ENCODE peak calls at places on chromosomes 3 and 15, in eight cellular contexts. One of them, this sample, is unnamed.

GRCh38 chr3:184556502-184557347 is 4.9 kb upstream of the EPHB3 start:
- DNase-seq in CD8-positive, alpha-beta T cell: peak
- DNase-seq in psoas muscle: no peak
- DNase-seq in lower lobe of right lung: no peak
- DNase-seq in heart left ventricle: no peak
- DNase-seq in GM20000: no peak
- DNase-seq in neural crest cell: no peak
- DNase-seq in astrocyte: no peak
- DNase-seq in this sample: no peak

GRCh38 chr3:44125241-44125640 is 116.4 kb upstream of the TOPAZ1 start:
- DNase-seq in psoas muscle: no peak
- DNase-seq in GM20000: no peak
- DNase-seq in neural crest cell: no peak
- DNase-seq in astrocyte: no peak
- DNase-seq in CD8-positive, alpha-beta T cell: no peak
- DNase-seq in lower lobe of right lung: no peak
- DNase-seq in heart left ventricle: no peak
- DNase-seq in this sample: no peak

GRCh38 chr3:45164056-45164455 is 17.9 kb upstream of the CDCP1 start:
- DNase-seq in heart left ventricle: no peak
- DNase-seq in neural crest cell: no peak
- DNase-seq in astrocyte: no peak
- DNase-seq in lower lobe of right lung: no peak
- DNase-seq in CD8-positive, alpha-beta T cell: no peak
- DNase-seq in psoas muscle: peak
- DNase-seq in GM20000: no peak
- DNase-seq in this sample: no peak

GRCh38 chr15:89114974-89115373 is 26.7 kb downstream of the ABHD2 start:
- DNase-seq in lower lobe of right lung: no peak
- DNase-seq in astrocyte: peak
- DNase-seq in CD8-positive, alpha-beta T cell: no peak
- DNase-seq in GM20000: no peak
- DNase-seq in psoas muscle: no peak
- DNase-seq in heart left ventricle: no peak
- DNase-seq in neural crest cell: no peak
- DNase-seq in this sample: peak

GRCh38 chr3:13109516-13109915 is 36.3 kb upstream of the IQSEC1 start:
- DNase-seq in heart left ventricle: no peak
- DNase-seq in CD8-positive, alpha-beta T cell: no peak
- DNase-seq in neural crest cell: no peak
- DNase-seq in astrocyte: no peak
- DNase-seq in psoas muscle: no peak
- DNase-seq in lower lobe of right lung: no peak
- DNase-seq in GM20000: no peak
- DNase-seq in this sample: no peak

GRCh38 chr15:89335289-89336041 is 841 bp upstream of the POLG start:
- DNase-seq in astrocyte: no peak
- DNase-seq in psoas muscle: no peak
- DNase-seq in GM20000: no peak
- DNase-seq in CD8-positive, alpha-beta T cell: peak
- DNase-seq in heart left ventricle: no peak
- DNase-seq in lower lobe of right lung: no peak
- DNase-seq in neural crest cell: no peak
- DNase-seq in this sample: no peak

GRCh38 chr3:98730338-98730737 is 32.8 kb upstream of the ST3GAL6 start:
- DNase-seq in psoas muscle: no peak
- DNase-seq in lower lobe of right lung: peak
- DNase-seq in GM20000: peak
- DNase-seq in CD8-positive, alpha-beta T cell: no peak
- DNase-seq in neural crest cell: no peak
- DNase-seq in heart left ventricle: no peak
- DNase-seq in astrocyte: peak
- DNase-seq in this sample: peak

GRCh38 chr15:90362936-90363212 is 10.8 kb downstream of the ZNF774 start:
- DNase-seq in CD8-positive, alpha-beta T cell: no peak
- DNase-seq in neural crest cell: no peak
- DNase-seq in lower lobe of right lung: no peak
- DNase-seq in heart left ventricle: no peak
- DNase-seq in GM20000: no peak
- DNase-seq in astrocyte: peak
- DNase-seq in psoas muscle: no peak
- DNase-seq in this sample: peak

GRCh38 chr3:81643721-81644120 is 117.7 kb downstream of the GBE1 start:
- DNase-seq in astrocyte: peak
- DNase-seq in heart left ventricle: no peak
- DNase-seq in GM20000: no peak
- DNase-seq in neural crest cell: no peak
- DNase-seq in CD8-positive, alpha-beta T cell: no peak
- DNase-seq in psoas muscle: no peak
- DNase-seq in lower lobe of right lung: no peak
- DNase-seq in this sample: peak
- TF ChIP-seq CTCF in astrocyte: peak
- TF ChIP-seq CTCF in heart left ventricle: peak
- TF ChIP-seq CTCF in GM20000: no peak
- TF ChIP-seq CTCF in neural crest cell: peak
- TF ChIP-seq CTCF in CD8-positive, alpha-beta T cell: no peak
- TF ChIP-seq CTCF in psoas muscle: peak
- TF ChIP-seq CTCF in lower lobe of right lung: peak
- TF ChIP-seq CTCF in this sample: peak

GRCh38 chr3:39638286-39638685 is 170.8 kb downstream of the MOBP start:
- DNase-seq in heart left ventricle: no peak
- DNase-seq in psoas muscle: no peak
- DNase-seq in neural crest cell: no peak
- DNase-seq in GM20000: no peak
- DNase-seq in lower lobe of right lung: no peak
- DNase-seq in astrocyte: no peak
- DNase-seq in CD8-positive, alpha-beta T cell: no peak
- DNase-seq in this sample: peak

GRCh38 chr3:39641210-39641718 is 168.1 kb upstream of the MYRIP start:
- DNase-seq in astrocyte: no peak
- DNase-seq in lower lobe of right lung: no peak
- DNase-seq in GM20000: no peak
- DNase-seq in CD8-positive, alpha-beta T cell: no peak
- DNase-seq in psoas muscle: no peak
- DNase-seq in neural crest cell: no peak
- DNase-seq in heart left ventricle: no peak
- DNase-seq in this sample: no peak

GRCh38 chr3:39639344-39640236 is 169.8 kb upstream of the MYRIP start:
- DNase-seq in CD8-positive, alpha-beta T cell: no peak
- DNase-seq in heart left ventricle: no peak
- DNase-seq in astrocyte: peak
- DNase-seq in lower lobe of right lung: no peak
- DNase-seq in neural crest cell: no peak
- DNase-seq in GM20000: no peak
- DNase-seq in psoas muscle: no peak
- DNase-seq in this sample: peak

DNA sequence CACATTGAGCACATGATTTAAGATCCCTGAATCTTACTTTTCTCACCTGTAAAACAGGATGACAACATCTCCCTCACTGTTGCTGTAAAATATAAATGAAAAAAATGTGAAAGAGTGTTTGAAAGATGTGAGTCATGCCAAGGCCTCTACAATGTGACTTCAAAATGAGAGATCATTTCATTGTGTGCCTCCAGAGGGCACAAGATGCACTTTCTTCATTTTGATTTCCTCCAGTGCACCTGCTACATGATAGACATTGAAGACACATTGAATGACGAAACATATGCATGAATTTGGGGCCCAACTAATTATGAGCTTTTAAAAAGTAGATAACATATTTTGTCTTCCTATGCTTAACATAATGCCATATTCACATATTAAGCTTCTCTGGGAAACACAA is 170.3 kb downstream of the MOBP start:
- DNase-seq in lower lobe of right lung: no peak
- DNase-seq in heart left ventricle: no peak
- DNase-seq in CD8-positive, alpha-beta T cell: no peak
- DNase-seq in astrocyte: peak
- DNase-seq in psoas muscle: no peak
- DNase-seq in neural crest cell: no peak
- DNase-seq in GM20000: no peak
- DNase-seq in this sample: peak
- TF ChIP-seq CTCF in lower lobe of right lung: no peak
- TF ChIP-seq CTCF in heart left ventricle: no peak
- TF ChIP-seq CTCF in CD8-positive, alpha-beta T cell: no peak
- TF ChIP-seq CTCF in astrocyte: peak
- TF ChIP-seq CTCF in psoas muscle: no peak
- TF ChIP-seq CTCF in neural crest cell: peak
- TF ChIP-seq CTCF in GM20000: no peak
- TF ChIP-seq CTCF in this sample: peak

GRCh38 chr15:64630403-64631107 is 144.8 kb downstream of the RBPMS2 start:
- DNase-seq in neural crest cell: no peak
- DNase-seq in CD8-positive, alpha-beta T cell: no peak
- DNase-seq in psoas muscle: no peak
- DNase-seq in lower lobe of right lung: no peak
- DNase-seq in GM20000: no peak
- DNase-seq in heart left ventricle: no peak
- DNase-seq in astrocyte: no peak
- DNase-seq in this sample: no peak
- TF ChIP-seq CTCF in neural crest cell: peak
- TF ChIP-seq CTCF in CD8-positive, alpha-beta T cell: no peak
- TF ChIP-seq CTCF in psoas muscle: no peak
- TF ChIP-seq CTCF in lower lobe of right lung: no peak
- TF ChIP-seq CTCF in GM20000: no peak
- TF ChIP-seq CTCF in heart left ventricle: no peak
- TF ChIP-seq CTCF in astrocyte: no peak
- TF ChIP-seq CTCF in this sample: no peak

GRCh38 chr15:73870700-73871408 is 2.5 kb upstream of the TBC1D21 start:
- DNase-seq in psoas muscle: peak
- DNase-seq in CD8-positive, alpha-beta T cell: no peak
- DNase-seq in heart left ventricle: peak
- DNase-seq in neural crest cell: no peak
- DNase-seq in lower lobe of right lung: peak
- DNase-seq in GM20000: no peak
- DNase-seq in astrocyte: peak
- DNase-seq in this sample: peak
- TF ChIP-seq CTCF in psoas muscle: no peak
- TF ChIP-seq CTCF in CD8-positive, alpha-beta T cell: no peak
- TF ChIP-seq CTCF in heart left ventricle: no peak
- TF ChIP-seq CTCF in neural crest cell: no peak
- TF ChIP-seq CTCF in lower lobe of right lung: no peak
- TF ChIP-seq CTCF in GM20000: no peak
- TF ChIP-seq CTCF in astrocyte: no peak
- TF ChIP-seq CTCF in this sample: no peak

DNA sequence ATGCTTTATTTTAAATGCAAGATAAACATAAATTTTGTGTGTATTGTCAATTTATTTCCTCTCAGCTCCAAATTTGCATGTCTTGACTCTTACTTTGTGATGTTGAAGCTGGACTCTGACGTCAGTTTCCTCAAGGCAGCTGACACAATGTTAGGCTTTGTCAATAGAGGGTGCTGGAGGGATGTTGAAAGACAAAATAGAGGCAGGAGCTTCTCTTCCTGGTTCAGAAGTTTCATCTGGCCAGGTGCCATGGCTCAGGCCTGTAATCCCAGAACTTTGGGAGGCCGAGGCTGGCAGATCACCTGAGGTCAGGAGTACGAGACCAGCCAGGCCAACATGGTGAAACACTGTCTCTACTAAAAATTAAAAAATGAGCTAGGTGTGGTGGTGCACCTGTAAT is 408.6 kb downstream of the GBE1 start:
- DNase-seq in psoas muscle: no peak
- DNase-seq in lower lobe of right lung: no peak
- DNase-seq in neural crest cell: no peak
- DNase-seq in GM20000: no peak
- DNase-seq in CD8-positive, alpha-beta T cell: no peak
- DNase-seq in astrocyte: peak
- DNase-seq in heart left ventricle: peak
- DNase-seq in this sample: peak
- TF ChIP-seq CTCF in psoas muscle: no peak
- TF ChIP-seq CTCF in lower lobe of right lung: no peak
- TF ChIP-seq CTCF in neural crest cell: no peak
- TF ChIP-seq CTCF in GM20000: peak
- TF ChIP-seq CTCF in CD8-positive, alpha-beta T cell: no peak
- TF ChIP-seq CTCF in astrocyte: peak
- TF ChIP-seq CTCF in heart left ventricle: no peak
- TF ChIP-seq CTCF in this sample: peak

GRCh38 chr3:128426128-128426921 is 40.4 kb downstream of the DNAJB8 start:
- DNase-seq in CD8-positive, alpha-beta T cell: no peak
- DNase-seq in astrocyte: no peak
- DNase-seq in lower lobe of right lung: peak
- DNase-seq in GM20000: peak
- DNase-seq in psoas muscle: no peak
- DNase-seq in heart left ventricle: peak
- DNase-seq in neural crest cell: peak
- DNase-seq in this sample: peak
- TF ChIP-seq CTCF in CD8-positive, alpha-beta T cell: peak
- TF ChIP-seq CTCF in astrocyte: peak
- TF ChIP-seq CTCF in lower lobe of right lung: peak
- TF ChIP-seq CTCF in GM20000: peak
- TF ChIP-seq CTCF in psoas muscle: peak
- TF ChIP-seq CTCF in heart left ventricle: peak
- TF ChIP-seq CTCF in neural crest cell: peak
- TF ChIP-seq CTCF in this sample: peak

GRCh38 chr3:148513066-148513671 is 184.5 kb upstream of the AGTR1 start:
- DNase-seq in lower lobe of right lung: no peak
- DNase-seq in astrocyte: peak
- DNase-seq in psoas muscle: no peak
- DNase-seq in GM20000: no peak
- DNase-seq in neural crest cell: no peak
- DNase-seq in heart left ventricle: no peak
- DNase-seq in CD8-positive, alpha-beta T cell: no peak
- DNase-seq in this sample: peak

GRCh38 chr3:148518520-148518919 is 179.2 kb upstream of the AGTR1 start:
- DNase-seq in lower lobe of right lung: no peak
- DNase-seq in astrocyte: no peak
- DNase-seq in GM20000: no peak
- DNase-seq in heart left ventricle: no peak
- DNase-seq in psoas muscle: no peak
- DNase-seq in CD8-positive, alpha-beta T cell: no peak
- DNase-seq in neural crest cell: no peak
- DNase-seq in this sample: no peak

DNA sequence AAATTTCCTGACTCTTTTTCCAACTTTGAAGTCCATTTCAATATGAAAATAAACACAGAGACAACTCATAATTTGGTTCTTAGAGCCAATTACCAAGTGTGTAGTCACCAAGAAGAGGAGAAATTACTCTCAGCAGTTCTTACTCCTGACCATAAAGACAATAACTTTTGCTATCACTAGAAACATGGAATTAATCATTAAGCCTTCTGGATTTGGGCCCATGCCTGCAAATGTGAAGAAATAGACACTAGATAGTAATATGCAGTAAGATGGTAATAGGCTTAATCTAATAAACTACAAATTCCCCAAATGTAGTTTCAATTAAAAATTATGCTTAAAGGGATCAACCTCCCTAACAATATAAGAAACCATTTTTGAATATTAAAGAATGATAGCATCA is 185.1 kb upstream of the AGTR1 start:
- DNase-seq in CD8-positive, alpha-beta T cell: no peak
- DNase-seq in lower lobe of right lung: no peak
- DNase-seq in neural crest cell: no peak
- DNase-seq in heart left ventricle: no peak
- DNase-seq in GM20000: no peak
- DNase-seq in psoas muscle: no peak
- DNase-seq in astrocyte: peak
- DNase-seq in this sample: no peak
- TF ChIP-seq CTCF in CD8-positive, alpha-beta T cell: no peak
- TF ChIP-seq CTCF in lower lobe of right lung: no peak
- TF ChIP-seq CTCF in neural crest cell: no peak
- TF ChIP-seq CTCF in heart left ventricle: no peak
- TF ChIP-seq CTCF in GM20000: no peak
- TF ChIP-seq CTCF in psoas muscle: no peak
- TF ChIP-seq CTCF in astrocyte: no peak
- TF ChIP-seq CTCF in this sample: no peak